ENCODE peak calls at places on chromosomes 6 and 20, in eight cellular contexts. One of them, this sample, is unnamed.

GRCh38 chr6:46491789-46492547 is 719 bp upstream of the RCAN2 start:
- DNase-seq in stimulated activated CD4-positive, alpha-beta T cell treated with anti-CD3 and anti-CD28 coated beads, Interleukin-12 subunit alpha, Interleukin-12 subunit beta, amount 100 ng/mL, for 4 hours: no peak
- DNase-seq in cardiac muscle cell: peak
- DNase-seq in heart left ventricle: peak
- DNase-seq in activated T-cell treated with anti-CD3 and anti-CD28 coated beads for 4 hours: no peak
- DNase-seq in pancreas: peak
- DNase-seq in right lobe of liver: peak
- DNase-seq in GM23338: peak
- DNase-seq in this sample: peak

GRCh38 chr20:24771651-24772061 is 177.4 kb upstream of the CST7 start:
- DNase-seq in stimulated activated CD4-positive, alpha-beta T cell treated with anti-CD3 and anti-CD28 coated beads, Interleukin-12 subunit alpha, Interleukin-12 subunit beta, amount 100 ng/mL, for 4 hours: no peak
- DNase-seq in GM23338: no peak
- DNase-seq in cardiac muscle cell: no peak
- DNase-seq in pancreas: no peak
- DNase-seq in activated T-cell treated with anti-CD3 and anti-CD28 coated beads for 4 hours: no peak
- DNase-seq in heart left ventricle: no peak
- DNase-seq in right lobe of liver: no peak
- DNase-seq in this sample: peak

GRCh38 chr6:49698538-49699205 is 14.7 kb downstream of the CRISP2 start:
- DNase-seq in heart left ventricle: no peak
- DNase-seq in activated T-cell treated with anti-CD3 and anti-CD28 coated beads for 4 hours: no peak
- DNase-seq in GM23338: no peak
- DNase-seq in pancreas: no peak
- DNase-seq in cardiac muscle cell: no peak
- DNase-seq in right lobe of liver: no peak
- DNase-seq in stimulated activated CD4-positive, alpha-beta T cell treated with anti-CD3 and anti-CD28 coated beads, Interleukin-12 subunit alpha, Interleukin-12 subunit beta, amount 100 ng/mL, for 4 hours: no peak
- DNase-seq in this sample: no peak

GRCh38 chr6:56604186-56604585 is 38.5 kb downstream of the DST start:
- DNase-seq in heart left ventricle: no peak
- DNase-seq in right lobe of liver: no peak
- DNase-seq in cardiac muscle cell: no peak
- DNase-seq in GM23338: no peak
- DNase-seq in activated T-cell treated with anti-CD3 and anti-CD28 coated beads for 4 hours: no peak
- DNase-seq in pancreas: no peak
- DNase-seq in stimulated activated CD4-positive, alpha-beta T cell treated with anti-CD3 and anti-CD28 coated beads, Interleukin-12 subunit alpha, Interleukin-12 subunit beta, amount 100 ng/mL, for 4 hours: no peak
- DNase-seq in this sample: no peak

GRCh38 chr6:54681987-54682386 is 164.6 kb upstream of the FAM83B start:
- DNase-seq in stimulated activated CD4-positive, alpha-beta T cell treated with anti-CD3 and anti-CD28 coated beads, Interleukin-12 subunit alpha, Interleukin-12 subunit beta, amount 100 ng/mL, for 4 hours: no peak
- DNase-seq in activated T-cell treated with anti-CD3 and anti-CD28 coated beads for 4 hours: no peak
- DNase-seq in GM23338: no peak
- DNase-seq in heart left ventricle: no peak
- DNase-seq in pancreas: no peak
- DNase-seq in cardiac muscle cell: no peak
- DNase-seq in right lobe of liver: no peak
- DNase-seq in this sample: no peak

GRCh38 chr6:54327631-54328030 is 19.4 kb downstream of the TINAG start:
- DNase-seq in GM23338: no peak
- DNase-seq in right lobe of liver: no peak
- DNase-seq in pancreas: no peak
- DNase-seq in cardiac muscle cell: no peak
- DNase-seq in stimulated activated CD4-positive, alpha-beta T cell treated with anti-CD3 and anti-CD28 coated beads, Interleukin-12 subunit alpha, Interleukin-12 subunit beta, amount 100 ng/mL, for 4 hours: no peak
- DNase-seq in activated T-cell treated with anti-CD3 and anti-CD28 coated beads for 4 hours: no peak
- DNase-seq in heart left ventricle: no peak
- DNase-seq in this sample: no peak

GRCh38 chr20:2771631-2772080 is 28.8 kb downstream of the CPXM1 start:
- DNase-seq in heart left ventricle: no peak
- DNase-seq in pancreas: no peak
- DNase-seq in cardiac muscle cell: no peak
- DNase-seq in stimulated activated CD4-positive, alpha-beta T cell treated with anti-CD3 and anti-CD28 coated beads, Interleukin-12 subunit alpha, Interleukin-12 subunit beta, amount 100 ng/mL, for 4 hours: no peak
- DNase-seq in activated T-cell treated with anti-CD3 and anti-CD28 coated beads for 4 hours: no peak
- DNase-seq in right lobe of liver: no peak
- DNase-seq in GM23338: peak
- DNase-seq in this sample: peak

GRCh38 chr6:152091851-152092341 is 284.4 kb downstream of the ESR1 start:
- DNase-seq in right lobe of liver: no peak
- DNase-seq in activated T-cell treated with anti-CD3 and anti-CD28 coated beads for 4 hours: no peak
- DNase-seq in cardiac muscle cell: no peak
- DNase-seq in pancreas: no peak
- DNase-seq in GM23338: no peak
- DNase-seq in stimulated activated CD4-positive, alpha-beta T cell treated with anti-CD3 and anti-CD28 coated beads, Interleukin-12 subunit alpha, Interleukin-12 subunit beta, amount 100 ng/mL, for 4 hours: no peak
- DNase-seq in heart left ventricle: no peak
- DNase-seq in this sample: no peak

GRCh38 chr20:21702553-21703467 is 2.7 kb upstream of the PAX1 start:
- DNase-seq in heart left ventricle: no peak
- DNase-seq in stimulated activated CD4-positive, alpha-beta T cell treated with anti-CD3 and anti-CD28 coated beads, Interleukin-12 subunit alpha, Interleukin-12 subunit beta, amount 100 ng/mL, for 4 hours: peak
- DNase-seq in cardiac muscle cell: peak
- DNase-seq in GM23338: peak
- DNase-seq in activated T-cell treated with anti-CD3 and anti-CD28 coated beads for 4 hours: no peak
- DNase-seq in right lobe of liver: peak
- DNase-seq in pancreas: peak
- DNase-seq in this sample: no peak